ENCODE peak calls at places on chromosomes 2 and 18, in six cellular contexts. G is gastrocnemius medialis, A is left ventricle myocardium inferior, X is retinal pigment epithelial cell, S is cardiac fibroblast, E is BJ. T is an unnamed sample.

GRCh38 chr2:217438821-217439220 is 564.0 kb downstream of the TNS1 start:
- DNase-seq in E (no peak), S (no peak), G (no peak), X (no peak), A (no peak), T (no peak)

GRCh38 chr2:20423376-20423775 is 23.5 kb upstream of the RHOB start:
- DNase-seq in S (no peak), E (no peak), A (no peak), X (no peak), G (no peak), T (no peak)

GRCh38 chr2:127485051-127485693 is 41.1 kb downstream of the IWS1 start:
- DNase-seq in A (no peak), S (no peak), X (no peak), G (no peak), E (no peak), T (no peak)

GRCh38 chr2:95158891-95159619 is 593 bp downstream of the ZNF514 start:
- DNase-seq in X (no peak), G (peak), A (peak), S (peak), E (no peak), T (peak)

GRCh38 chr2:201808070-201808469 is 1.7 kb downstream of the CDK15 start:
- DNase-seq in S (no peak), G (no peak), A (no peak), X (no peak), E (no peak), T (no peak)

GRCh38 chr2:189580267-189580661 is 322 bp downstream of the SLC40A1 start:
- DNase-seq in X (no peak), S (no peak), E (no peak), A (peak), G (no peak), T (no peak)

GRCh38 chr2:168357799-168358504 is 98.1 kb upstream of the CERS6 start:
- DNase-seq in E (no peak), S (no peak), X (no peak), G (no peak), A (no peak), T (no peak)

GRCh38 chr2:196403471-196403870 is 232.1 kb upstream of the STK17B start:
- DNase-seq in S (peak), A (no peak), E (peak), G (no peak), X (no peak), T (peak)

GRCh38 chr18:7918696-7919095 is 351.6 kb downstream of the PTPRM start:
- DNase-seq in A (no peak), E (no peak), S (peak), G (no peak), X (no peak), T (peak)

DNA sequence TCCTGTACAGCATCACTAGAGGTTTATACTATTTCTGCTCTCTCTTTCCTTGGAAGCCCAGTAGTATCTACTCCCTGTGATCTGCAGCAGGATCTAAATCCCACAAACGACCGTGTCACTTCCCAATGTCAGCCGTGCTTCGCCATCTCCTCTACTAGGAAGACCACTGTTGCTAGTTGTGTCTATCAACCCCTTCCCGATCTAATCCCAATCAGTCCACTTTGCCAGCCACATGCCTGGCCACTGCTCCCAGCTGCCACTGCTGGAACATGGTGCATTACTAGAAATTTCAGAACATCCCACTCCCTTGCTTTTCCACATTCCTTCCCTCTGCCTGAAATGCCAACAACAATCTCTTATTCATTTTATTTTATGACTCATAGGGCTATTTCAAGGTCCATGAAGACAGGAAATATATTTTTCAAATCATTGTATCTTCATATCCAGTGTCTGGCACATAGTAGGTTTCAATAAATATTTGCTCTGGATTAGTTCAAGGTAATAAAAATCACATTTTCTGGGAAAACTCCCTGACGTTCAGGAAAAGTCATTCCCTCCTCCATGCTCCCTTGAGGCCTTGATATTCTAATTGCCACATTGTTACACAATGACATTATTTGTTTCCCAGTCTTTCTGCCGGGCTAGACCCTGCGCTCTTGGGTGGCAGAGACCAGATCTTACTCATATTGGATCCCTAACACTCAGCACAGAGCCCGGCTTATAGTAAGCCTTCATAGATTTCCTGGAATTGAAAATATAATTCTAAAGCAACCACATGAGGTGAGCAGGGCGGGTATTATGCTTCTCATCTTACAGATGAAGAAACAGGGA is 2.1 kb upstream of the TRIB2 start:
- DNase-seq in E (no peak), X (peak), G (no peak), A (no peak), S (peak), T (peak)
- H3K4me3 ChIP-seq in E (no peak), X (no peak), G (no peak), A (no peak), S (no peak), T (no peak)

GRCh38 chr2:134457765-134458202 is 203.9 kb downstream of the MGAT5 start:
- DNase-seq in E (no peak), X (no peak), A (no peak), S (no peak), G (no peak), T (no peak)
- TF ChIP-seq CTCF in E (no peak), X (no peak), A (no peak), S (no peak), G (no peak), T (no peak)

GRCh38 chr18:58590231-58590630 is 38.7 kb downstream of the ALPK2 start:
- DNase-seq in S (peak), X (no peak), E (peak), G (no peak), A (no peak), T (peak)
- H3K4me3 ChIP-seq in S (no peak), X (no peak), E (no peak), G (no peak), A (no peak), T (no peak)

DNA sequence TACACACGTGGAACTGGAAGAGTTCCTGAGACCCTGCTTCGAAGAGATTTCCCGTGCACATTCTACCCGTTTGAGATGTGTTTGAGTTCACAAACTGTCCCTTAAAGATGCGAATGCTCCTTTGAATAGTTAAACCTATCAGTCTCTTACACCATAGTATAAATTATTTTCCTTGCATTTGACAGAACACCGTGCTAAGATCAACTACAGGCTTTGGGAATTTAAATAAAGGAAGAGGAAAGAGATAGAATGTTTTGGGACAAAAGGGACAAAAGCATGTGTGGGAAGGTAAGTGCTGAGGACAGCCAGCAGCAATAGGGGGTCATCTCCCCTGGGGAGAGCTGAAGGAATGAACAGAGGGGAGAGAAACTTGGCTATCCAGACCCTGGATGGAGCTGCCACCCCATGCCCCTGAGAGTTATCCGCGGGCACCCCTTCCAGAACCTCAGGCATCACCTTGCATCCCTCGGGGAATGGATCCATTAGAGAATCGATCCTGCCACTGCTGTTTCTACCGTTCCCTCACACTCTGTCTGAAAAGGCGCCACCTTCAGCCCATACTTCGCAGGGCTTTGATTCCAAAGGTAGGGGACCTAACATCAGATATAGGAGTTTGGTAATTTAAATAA is 890 bp upstream of the ADCY3 start:
- DNase-seq in A (no peak), G (no peak), S (no peak), X (no peak), E (no peak), T (no peak)
- TF ChIP-seq CTCF in A (no peak), G (no peak), S (peak), X (peak), E (peak), T (peak)

GRCh38 chr18:54359233-54359632 is 1.5 kb downstream of the C18orf54 start:
- DNase-seq in G (no peak), A (no peak), S (peak), E (no peak), X (no peak), T (peak)

GRCh38 chr18:54360406-54360805 is 2.7 kb downstream of the C18orf54 start:
- DNase-seq in S (peak), G (no peak), E (no peak), A (no peak), X (no peak), T (peak)

GRCh38 chr18:54357660-54358494 is at the start of the genes C18orf54 and STARD6:
- DNase-seq in X (peak), S (peak), E (peak), A (peak), G (peak), T (peak)

GRCh38 chr18:54357082-54357659 is 487 bp downstream of the STARD6 start:
- DNase-seq in E (no peak), S (no peak), A (no peak), G (no peak), X (no peak), T (no peak)

GRCh38 chr18:54358495-54358793 is 738 bp downstream of the C18orf54 start:
- DNase-seq in A (peak), E (no peak), S (peak), G (no peak), X (no peak), T (peak)
- H3K4me3 ChIP-seq in A (peak), E (peak), S (peak), G (peak), X (peak), T (peak)

GRCh38 chr2:205716126-205716525 is 33.8 kb downstream of the NRP2 start:
- DNase-seq in S (peak), G (no peak), X (no peak), E (no peak), A (no peak), T (no peak)
- TF ChIP-seq CTCF in S (peak), G (no peak), X (peak), E (peak), A (peak), T (peak)

GRCh38 chr2:237702439-237703397 is 75.3 kb downstream of the LRRFIP1 start:
- DNase-seq in E (no peak), X (no peak), G (no peak), S (peak), A (peak), T (peak)
- H3K4me3 ChIP-seq in E (no peak), X (no peak), G (no peak), S (peak), A (peak), T (peak)

T was measured in fibroblast of pulmonary artery.